ENCODE peak calls at places on chromosomes 6 and 20, in seven cellular contexts. One of them, this sample, is unnamed.
A peak's percentile ranks its signal among the peaks of the same experiment; 100 is the strongest.

GRCh38 chr6:6559994-6560393 is 28.5 kb upstream of the LY86 start:
- DNase-seq in heart left ventricle: no peak
- DNase-seq in left ventricle myocardium inferior: no peak
- DNase-seq in esophagus squamous epithelium: no peak
- DNase-seq in colonic mucosa: no peak
- DNase-seq in uterus: no peak
- DNase-seq in aorta: no peak
- DNase-seq in this sample: no peak

GRCh38 chr6:3454206-3455016 is 2.4 kb downstream of the SLC22A23 start:
- DNase-seq in left ventricle myocardium inferior: no peak
- DNase-seq in colonic mucosa: no peak
- DNase-seq in aorta: no peak
- DNase-seq in esophagus squamous epithelium: no peak
- DNase-seq in uterus: no peak
- DNase-seq in heart left ventricle: no peak
- DNase-seq in this sample: no peak

GRCh38 chr20:46558511-46558959 is 8.1 kb upstream of the OCSTAMP start:
- DNase-seq in esophagus squamous epithelium: no peak
- DNase-seq in left ventricle myocardium inferior: no peak
- DNase-seq in aorta: peak; percentile 68
- DNase-seq in heart left ventricle: no peak
- DNase-seq in colonic mucosa: peak; percentile 27
- DNase-seq in uterus: peak; percentile 25
- DNase-seq in this sample: peak; percentile 66

GRCh38 chr20:528923-529594 is 14.5 kb downstream of the CSNK2A1 start:
- DNase-seq in esophagus squamous epithelium: no peak
- DNase-seq in aorta: no peak
- DNase-seq in colonic mucosa: no peak
- DNase-seq in uterus: no peak
- DNase-seq in heart left ventricle: no peak
- DNase-seq in left ventricle myocardium inferior: no peak
- DNase-seq in this sample: no peak

GRCh38 chr20:9912858-9913434 is 74.1 kb upstream of the PAK5 start:
- DNase-seq in colonic mucosa: peak; percentile 27
- DNase-seq in heart left ventricle: no peak
- DNase-seq in uterus: peak; percentile 15
- DNase-seq in left ventricle myocardium inferior: no peak
- DNase-seq in aorta: no peak
- DNase-seq in esophagus squamous epithelium: no peak
- DNase-seq in this sample: peak; percentile 17

GRCh38 chr6:157550114-157550989 is 169.4 kb downstream of the ZDHHC14 start:
- DNase-seq in colonic mucosa: no peak
- DNase-seq in uterus: no peak
- DNase-seq in heart left ventricle: no peak
- DNase-seq in left ventricle myocardium inferior: no peak
- DNase-seq in aorta: no peak
- DNase-seq in esophagus squamous epithelium: no peak
- DNase-seq in this sample: no peak

GRCh38 chr6:38750968-38751615 is 36.0 kb downstream of the DNAH8 start:
- DNase-seq in heart left ventricle: no peak
- DNase-seq in left ventricle myocardium inferior: no peak
- DNase-seq in colonic mucosa: no peak
- DNase-seq in uterus: no peak
- DNase-seq in esophagus squamous epithelium: no peak
- DNase-seq in aorta: no peak
- DNase-seq in this sample: no peak

GRCh38 chr6:158259136-158259535 is 53.1 kb upstream of the TULP4 start:
- DNase-seq in esophagus squamous epithelium: no peak
- DNase-seq in left ventricle myocardium inferior: no peak
- DNase-seq in colonic mucosa: no peak
- DNase-seq in aorta: no peak
- DNase-seq in heart left ventricle: no peak
- DNase-seq in uterus: no peak
- DNase-seq in this sample: no peak

GRCh38 chr20:19807901-19808300 is 49.8 kb downstream of the RIN2 start:
- DNase-seq in esophagus squamous epithelium: no peak
- DNase-seq in aorta: no peak
- DNase-seq in heart left ventricle: no peak
- DNase-seq in colonic mucosa: no peak
- DNase-seq in left ventricle myocardium inferior: no peak
- DNase-seq in uterus: no peak
- DNase-seq in this sample: no peak

GRCh38 chr6:165274611-165275010 is 34.8 kb downstream of the C6orf118 start:
- DNase-seq in uterus: no peak
- DNase-seq in aorta: no peak
- DNase-seq in left ventricle myocardium inferior: no peak
- DNase-seq in esophagus squamous epithelium: no peak
- DNase-seq in colonic mucosa: no peak
- DNase-seq in heart left ventricle: no peak
- DNase-seq in this sample: no peak

GRCh38 chr6:14294270-14294951 is 176.8 kb downstream of the CD83 start:
- DNase-seq in left ventricle myocardium inferior: no peak
- DNase-seq in heart left ventricle: no peak
- DNase-seq in aorta: no peak
- DNase-seq in colonic mucosa: no peak
- DNase-seq in esophagus squamous epithelium: no peak
- DNase-seq in uterus: no peak
- DNase-seq in this sample: no peak

GRCh38 chr6:159249752-159250151 is 80.6 kb downstream of the FNDC1 start:
- DNase-seq in heart left ventricle: no peak
- DNase-seq in left ventricle myocardium inferior: no peak
- DNase-seq in aorta: no peak
- DNase-seq in colonic mucosa: no peak
- DNase-seq in esophagus squamous epithelium: no peak
- DNase-seq in uterus: no peak
- DNase-seq in this sample: no peak

DNA sequence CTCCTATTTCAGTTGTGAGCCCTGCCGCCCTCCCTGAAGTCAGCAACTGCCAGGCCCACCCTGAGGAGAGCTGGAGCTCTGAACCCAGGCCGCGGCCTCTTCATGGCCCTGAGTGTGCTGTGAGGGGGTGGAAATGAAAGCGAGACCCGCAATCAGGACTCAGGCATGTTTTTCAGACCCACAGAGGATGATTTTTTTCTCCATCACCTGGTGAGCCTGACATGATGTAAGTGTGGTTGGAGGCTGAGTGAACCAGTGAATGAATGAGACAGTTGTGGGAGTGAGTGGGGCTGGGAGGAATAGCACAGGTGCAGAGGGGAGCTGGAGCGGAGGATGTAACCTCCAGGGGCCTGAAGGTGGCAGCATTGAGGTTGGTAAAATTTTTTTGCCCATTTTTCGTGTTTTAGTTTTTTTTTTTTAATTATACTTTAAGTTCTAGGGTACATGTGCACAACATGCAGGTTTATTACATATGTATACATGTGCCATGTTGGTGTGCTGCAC is 18.3 kb downstream of the RAET1L start:
- DNase-seq in aorta: no peak
- DNase-seq in uterus: no peak
- DNase-seq in esophagus squamous epithelium: no peak
- DNase-seq in colonic mucosa: no peak
- DNase-seq in left ventricle myocardium inferior: no peak
- DNase-seq in heart left ventricle: no peak
- DNase-seq in this sample: no peak
- H3K27me3 ChIP-seq in aorta: no peaks in the 10 kb centered on the region
- H3K27me3 ChIP-seq in uterus: no peaks in the 10 kb centered on the region
- H3K27me3 ChIP-seq in esophagus squamous epithelium: peaks cover 6% of the 10 kb centered on the region
- H3K27me3 ChIP-seq in colonic mucosa: peaks cover 9% of the 10 kb centered on the region
- H3K27me3 ChIP-seq in left ventricle myocardium inferior: peaks cover 87% of the 10 kb centered on the region
- H3K27me3 ChIP-seq in heart left ventricle: peaks cover 70% of the 10 kb centered on the region
- H3K27me3 ChIP-seq in this sample: no peaks in the 10 kb centered on the region

DNA sequence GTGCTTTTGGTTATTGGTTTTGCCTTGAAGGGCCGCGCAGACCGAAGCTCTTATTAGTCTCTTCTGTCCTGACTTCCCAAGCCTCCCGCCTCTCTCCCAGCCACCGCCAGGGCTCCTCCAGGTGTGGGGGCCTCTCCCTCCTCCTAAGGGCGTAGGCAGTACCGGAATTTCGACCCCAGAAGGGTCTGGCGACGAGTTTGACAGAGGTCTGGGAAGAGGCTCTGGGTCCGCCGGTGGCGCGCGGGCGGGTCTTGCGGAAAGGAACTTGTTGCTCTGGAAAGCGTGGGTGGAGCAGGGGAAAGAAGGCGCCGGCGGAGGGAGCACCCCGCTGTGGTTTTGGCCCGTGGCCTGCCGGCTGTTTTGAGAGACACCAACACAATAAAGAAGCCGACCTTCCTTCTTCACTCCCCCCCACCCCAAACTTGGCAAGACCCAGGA is 1.8 kb downstream of the PCSK2 start:
- DNase-seq in colonic mucosa: no peak
- DNase-seq in left ventricle myocardium inferior: no peak
- DNase-seq in aorta: peak; percentile 42
- DNase-seq in uterus: no peak
- DNase-seq in esophagus squamous epithelium: no peak
- DNase-seq in heart left ventricle: no peak
- DNase-seq in this sample: no peak
- H3K4me3 ChIP-seq in colonic mucosa: no peak overlapping the region
- H3K4me3 ChIP-seq in left ventricle myocardium inferior: peak overlapping the region; percentile 56
- H3K4me3 ChIP-seq in aorta: no peak overlapping the region
- H3K4me3 ChIP-seq in uterus: no peak overlapping the region
- H3K4me3 ChIP-seq in esophagus squamous epithelium: no peak overlapping the region
- H3K4me3 ChIP-seq in heart left ventricle: no peak overlapping the region
- H3K4me3 ChIP-seq in this sample: no peak overlapping the region

GRCh38 chr6:135087403-135087802 is 32.8 kb upstream of the HBS1L start:
- DNase-seq in heart left ventricle: no peak
- DNase-seq in esophagus squamous epithelium: no peak
- DNase-seq in colonic mucosa: no peak
- DNase-seq in left ventricle myocardium inferior: no peak
- DNase-seq in uterus: no peak
- DNase-seq in aorta: no peak
- DNase-seq in this sample: no peak
- H3K4me1 ChIP-seq in heart left ventricle: no peaks in the 10 kb centered on the region
- H3K4me1 ChIP-seq in esophagus squamous epithelium: no peaks in the 10 kb centered on the region
- H3K4me1 ChIP-seq in colonic mucosa: no peaks in the 10 kb centered on the region
- H3K4me1 ChIP-seq in left ventricle myocardium inferior: no peaks in the 10 kb centered on the region
- H3K4me1 ChIP-seq in uterus: no peaks in the 10 kb centered on the region
- H3K4me1 ChIP-seq in aorta: no peaks in the 10 kb centered on the region
- H3K4me1 ChIP-seq in this sample: no peaks in the 10 kb centered on the region

GRCh38 chr6:100462396-100462795 is 2.3 kb downstream of the SIM1 start:
- DNase-seq in aorta: no peak
- DNase-seq in esophagus squamous epithelium: no peak
- DNase-seq in uterus: no peak
- DNase-seq in heart left ventricle: no peak
- DNase-seq in colonic mucosa: no peak
- DNase-seq in left ventricle myocardium inferior: no peak
- DNase-seq in this sample: no peak
- H3K27me3 ChIP-seq in aorta: no peaks in the 10 kb centered on the region
- H3K27me3 ChIP-seq in esophagus squamous epithelium: peaks cover 97% of the 10 kb centered on the region
- H3K27me3 ChIP-seq in uterus: peaks cover 16% of the 10 kb centered on the region
- H3K27me3 ChIP-seq in heart left ventricle: peaks cover 100% of the 10 kb centered on the region
- H3K27me3 ChIP-seq in colonic mucosa: peaks cover 97% of the 10 kb centered on the region
- H3K27me3 ChIP-seq in left ventricle myocardium inferior: peaks cover 100% of the 10 kb centered on the region
- H3K27me3 ChIP-seq in this sample: no peaks in the 10 kb centered on the region

DNA sequence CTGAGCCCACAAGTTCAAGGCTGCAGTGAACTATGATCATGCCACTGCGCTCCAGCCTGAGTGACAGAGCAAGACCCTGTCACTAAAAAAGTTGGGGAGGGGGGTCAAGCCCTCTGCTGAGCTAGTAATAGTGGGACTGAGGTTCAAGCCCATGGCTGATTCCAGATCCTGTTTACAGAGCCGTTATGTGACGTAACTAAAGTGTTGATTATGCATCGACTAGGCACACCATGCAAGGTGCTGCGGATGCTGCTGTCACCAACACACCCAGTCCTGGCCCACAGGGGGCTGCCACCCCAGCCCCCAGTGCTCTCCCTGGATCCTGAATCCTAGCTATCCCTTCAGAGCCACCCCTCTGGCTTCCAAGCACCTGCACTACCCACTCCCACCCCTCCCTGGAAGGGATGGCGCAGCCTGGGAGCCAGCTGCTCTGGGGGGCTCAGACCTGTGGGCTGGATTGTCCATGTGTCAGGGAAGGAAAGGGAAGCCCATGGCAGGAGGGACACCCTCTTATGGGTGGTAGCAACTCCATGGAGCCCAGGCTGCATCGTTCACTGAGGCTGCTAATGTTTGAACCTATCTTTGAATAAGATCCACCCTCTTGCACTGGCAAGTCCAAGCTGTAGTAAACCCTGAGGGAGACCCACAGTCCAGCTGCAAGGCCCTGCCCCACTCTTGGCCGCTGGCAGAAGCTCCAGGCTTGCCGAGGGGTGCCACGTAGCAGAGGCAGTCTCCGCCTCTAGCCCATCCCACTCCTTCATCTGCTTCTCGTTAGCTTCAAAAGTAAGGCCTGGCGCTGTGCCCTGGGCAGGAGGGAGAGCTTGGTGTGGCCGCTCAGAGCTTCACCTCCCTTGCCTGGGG is 95.0 kb downstream of the SNX5 start:
- DNase-seq in left ventricle myocardium inferior: peak; percentile 86
- DNase-seq in colonic mucosa: peak; percentile 96
- DNase-seq in uterus: peak; percentile 95
- DNase-seq in heart left ventricle: peak; percentile 79
- DNase-seq in esophagus squamous epithelium: no peak
- DNase-seq in aorta: peak; percentile 94
- DNase-seq in this sample: peak; percentile 91
- H3K4me3 ChIP-seq in left ventricle myocardium inferior: no peak overlapping the region
- H3K4me3 ChIP-seq in colonic mucosa: no peak overlapping the region
- H3K4me3 ChIP-seq in uterus: no peak overlapping the region
- H3K4me3 ChIP-seq in heart left ventricle: no peak overlapping the region
- H3K4me3 ChIP-seq in esophagus squamous epithelium: peak overlapping the region; percentile 49
- H3K4me3 ChIP-seq in aorta: no peak overlapping the region
- H3K4me3 ChIP-seq in this sample: no peak overlapping the region